ENCODE peak calls at places on chromosomes 7 and 10, in four cellular contexts. X, A, U and S are unnamed samples.

GRCh38 chr10:1249142-1249541 is 193.0 kb downstream of the WDR37 start:
- DNase-seq in X (no peak), A (no peak), U (no peak), S (no peak)

GRCh38 chr7:148303295-148304013 is 287.1 kb upstream of the C7orf33 start:
- DNase-seq in X (no peak), A (peak), U (no peak), S (no peak)

GRCh38 chr10:59976909-59977308 is 70.6 kb upstream of the CCDC6 start:
- DNase-seq in X (no peak), A (no peak), U (no peak), S (no peak)

GRCh38 chr10:119859422-119860258 is 13.0 kb downstream of the MCMBP start:
- DNase-seq in X (no peak), A (no peak), U (no peak), S (no peak)

GRCh38 chr10:44051584-44052385 is 333.1 kb downstream of the CXCL12 start:
- DNase-seq in X (no peak), A (no peak), U (no peak), S (no peak)

GRCh38 chr10:62433181-62433692 is 59.1 kb downstream of the ZNF365 start:
- DNase-seq in X (no peak), A (peak), U (peak), S (no peak)

GRCh38 chr7:157432957-157433576 is 96.3 kb downstream of the DNAJB6 start:
- DNase-seq in X (peak), A (peak), U (peak), S (no peak)

GRCh38 chr7:148397555-148397954 is 193.0 kb upstream of the C7orf33 start:
- DNase-seq in X (no peak), A (no peak), U (no peak), S (no peak)

GRCh38 chr7:25250386-25250785 is 22.1 kb upstream of the NPVF start:
- DNase-seq in X (no peak), A (no peak), U (no peak), S (no peak)

GRCh38 chr10:43231523-43232078 is 35.3 kb downstream of the RASGEF1A start:
- DNase-seq in X (peak), A (no peak), U (no peak), S (no peak)

GRCh38 chr7:32611700-32612099 is 116.4 kb downstream of the AVL9 start:
- DNase-seq in X (no peak), A (peak), U (no peak), S (no peak)

GRCh38 chr10:71622656-71623055 is 96.9 kb downstream of the C10orf105 start:
- DNase-seq in X (no peak), A (no peak), U (no peak), S (no peak)

GRCh38 chr7:142345817-142346216 is 88.0 kb upstream of the PRSS58 start:
- DNase-seq in X (no peak), A (no peak), U (no peak), S (no peak)

GRCh38 chr7:86598721-86599120 is 45.0 kb upstream of the GRM3 start:
- DNase-seq in X (no peak), A (no peak), U (no peak), S (no peak)

GRCh38 chr7:90692396-90692795 is 96.3 kb downstream of the CDK14 start:
- DNase-seq in X (no peak), A (no peak), U (no peak), S (no peak)

GRCh38 chr7:209846-210245 is 17.5 kb downstream of the FAM20C start:
- DNase-seq in X (no peak), A (no peak), U (no peak), S (no peak)

GRCh38 chr10:516766-517165 is 172.7 kb downstream of the DIP2C start:
- DNase-seq in X (no peak), A (no peak), U (no peak), S (no peak)

GRCh38 chr7:74625446-74625845 is 32.1 kb upstream of the GTF2I start:
- DNase-seq in X (no peak), A (peak), U (no peak), S (no peak)

GRCh38 chr10:101120884-101121660 is 10.0 kb upstream of the TLX1 start:
- DNase-seq in X (peak), A (no peak), U (no peak), S (peak)

GRCh38 chr7:27102578-27103442 is at the start of gene HOXA2:
- DNase-seq in X (no peak), A (no peak), U (no peak), S (no peak)

GRCh38 chr7:55245271-55245723 is 119.8 kb upstream of the LANCL2 start:
- DNase-seq in X (no peak), A (no peak), U (peak), S (no peak)

GRCh38 chr7:93719546-93719945 is 145.0 kb upstream of the CALCR start:
- DNase-seq in X (no peak), A (no peak), U (no peak), S (no peak)

GRCh38 chr10:71968553-71969474 is 4.6 kb downstream of the CHST3 start:
- DNase-seq in X (no peak), A (no peak), U (peak), S (no peak)

GRCh38 chr7:146131701-146132100 is 15.1 kb downstream of the CNTNAP2 start:
- DNase-seq in X (no peak), A (no peak), U (no peak), S (no peak)

GRCh38 chr10:58220769-58221448 is 46.8 kb downstream of the IPMK start:
- DNase-seq in X (no peak), A (no peak), U (no peak), S (no peak)

GRCh38 chr7:128103498-128104108 is 72.4 kb upstream of the LRRC4 start:
- DNase-seq in X (no peak), A (peak), U (no peak), S (peak)

GRCh38 chr10:133592716-133593115 is 27.3 kb upstream of the SYCE1 start:
- DNase-seq in X (no peak), A (no peak), U (no peak), S (no peak)

GRCh38 chr10:102994551-102995295 is 76.6 kb downstream of the CNNM2 start:
- DNase-seq in X (no peak), A (no peak), U (no peak), S (no peak)

GRCh38 chr7:91310829-91311460 is 46.7 kb downstream of the FZD1 start:
- DNase-seq in X (no peak), A (peak), U (no peak), S (no peak)

GRCh38 chr10:95333997-95334792 is 43.4 kb upstream of the PDLIM1 start:
- DNase-seq in X (no peak), A (peak), U (no peak), S (no peak)

GRCh38 chr7:126606331-126606730 is 646.4 kb downstream of the GRM8 start:
- DNase-seq in X (no peak), A (no peak), U (peak), S (no peak)

GRCh38 chr7:44568771-44569560 is 4.7 kb downstream of the DDX56 start:
- DNase-seq in X (no peak), A (no peak), U (no peak), S (no peak)

GRCh38 chr10:98589007-98589406 is 142.3 kb upstream of the HPS1 start:
- DNase-seq in X (no peak), A (no peak), U (no peak), S (no peak)

GRCh38 chr10:95716866-95717265 is 23.1 kb upstream of the TCTN3 start:
- DNase-seq in X (no peak), A (no peak), U (no peak), S (no peak)

DNA sequence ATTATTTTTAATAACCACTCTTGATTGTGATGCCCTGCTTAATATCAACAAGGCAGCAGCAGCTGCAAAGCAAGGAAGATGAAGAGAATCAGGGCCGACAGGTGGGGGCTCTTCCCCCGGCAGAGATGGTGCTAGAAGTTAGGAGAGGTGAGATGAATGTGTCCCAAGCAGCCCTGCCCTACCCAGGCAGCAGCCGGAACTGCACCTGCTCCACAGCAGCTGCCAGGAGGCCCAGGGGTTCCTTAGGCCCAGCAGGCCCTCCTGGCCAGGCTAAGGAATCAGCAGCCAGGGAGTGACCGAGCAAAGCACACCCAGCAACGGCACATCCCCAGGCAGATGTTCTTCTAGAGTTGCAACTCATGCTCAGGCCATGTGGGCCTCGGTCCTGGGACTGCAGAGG is 17.9 kb downstream of the AFAP1L2 start:
- DNase-seq in X (no peak), A (no peak), U (no peak), S (no peak)
- TF ChIP-seq CTCF in X (no peak), A (no peak), U (no peak), S (no peak)

GRCh38 chr10:117462424-117462792 is 80.1 kb upstream of the EMX2 start:
- DNase-seq in X (no peak), A (no peak), U (peak), S (no peak)
- TF ChIP-seq CTCF in X (no peak), A (no peak), U (no peak), S (no peak)

DNA sequence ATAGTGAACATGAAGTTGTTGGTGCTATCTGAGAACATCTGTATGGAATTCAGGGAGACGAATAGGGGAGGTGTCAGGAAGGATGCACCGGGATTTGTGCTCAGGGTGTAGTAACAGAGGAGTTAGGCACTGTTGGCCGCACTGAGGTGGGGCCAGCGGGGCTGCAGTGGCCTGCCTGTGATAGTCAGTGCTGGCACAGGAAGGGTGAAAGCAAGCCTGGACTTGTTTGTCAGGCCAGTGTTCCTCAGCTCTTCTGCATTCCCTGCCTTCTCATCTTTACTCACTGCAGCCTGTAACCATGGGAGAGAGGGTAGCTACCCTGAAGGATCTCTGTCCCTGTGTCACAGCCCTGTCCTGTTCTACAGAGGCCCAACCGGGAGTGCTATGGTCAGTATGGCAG is 81.3 kb downstream of the SH2D4B start:
- DNase-seq in X (no peak), A (no peak), U (no peak), S (no peak)
- TF ChIP-seq CTCF in X (no peak), A (no peak), U (no peak), S (no peak)

GRCh38 chr10:99906470-99906869 is 103.3 kb downstream of the DNMBP start:
- DNase-seq in X (no peak), A (peak), U (peak), S (no peak)
- TF ChIP-seq CTCF in X (no peak), A (no peak), U (no peak), S (no peak)

DNA sequence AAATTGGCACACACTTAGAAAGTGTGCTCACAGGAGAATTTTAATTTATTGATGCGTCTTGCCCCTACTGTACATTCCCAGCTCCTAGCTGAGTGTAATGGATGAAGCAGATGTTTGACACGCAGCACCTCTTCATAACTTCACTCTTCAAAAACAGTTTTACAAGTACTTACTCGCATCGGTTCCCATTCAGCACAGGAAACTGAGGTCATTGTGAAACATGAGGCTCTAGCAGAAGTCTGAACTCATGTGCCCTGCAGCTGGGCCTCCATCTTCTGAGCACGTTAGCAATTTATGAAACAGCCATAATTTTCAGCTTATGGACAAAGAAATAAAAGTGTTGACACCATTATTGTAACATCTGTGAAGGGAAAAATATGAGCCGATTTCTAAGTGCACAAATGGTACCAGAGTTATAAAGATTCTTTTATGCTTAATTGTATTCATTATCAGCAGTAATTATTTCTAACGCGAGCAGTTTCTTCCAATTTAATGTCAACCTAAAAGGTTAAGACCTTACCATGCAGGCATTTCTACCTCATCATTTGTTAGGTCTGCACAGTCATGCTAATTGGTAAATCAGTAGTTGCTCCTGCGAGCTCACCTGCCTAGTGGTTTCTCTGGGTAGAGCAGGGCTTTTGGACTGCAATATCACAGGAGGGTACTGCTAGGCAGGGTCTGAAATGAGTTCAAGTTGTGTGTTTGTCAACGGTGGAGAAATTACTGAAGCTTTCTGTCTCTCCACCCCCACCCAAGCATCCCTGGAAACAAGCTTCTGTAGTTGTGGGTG is 558.7 kb upstream of the MGMT start:
- DNase-seq in X (no peak), A (no peak), U (no peak), S (no peak)
- TF ChIP-seq CTCF in X (no peak), A (no peak), U (no peak), S (no peak)

GRCh38 chr10:123150229-123150985 is 2.5 kb downstream of the HMX2 start:
- DNase-seq in X (no peak), A (no peak), U (no peak), S (no peak)

GRCh38 chr10:123150986-123151738 is 3.0 kb upstream of the BUB3 start:
- DNase-seq in X (no peak), A (no peak), U (peak), S (peak)

GRCh38 chr10:123149162-123149567 is 1.2 kb downstream of the HMX2 start:
- DNase-seq in X (no peak), A (no peak), U (no peak), S (no peak)

GRCh38 chr10:123148414-123149161 is 652 bp downstream of the HMX2 start:
- DNase-seq in X (no peak), A (no peak), U (no peak), S (peak)

DNA sequence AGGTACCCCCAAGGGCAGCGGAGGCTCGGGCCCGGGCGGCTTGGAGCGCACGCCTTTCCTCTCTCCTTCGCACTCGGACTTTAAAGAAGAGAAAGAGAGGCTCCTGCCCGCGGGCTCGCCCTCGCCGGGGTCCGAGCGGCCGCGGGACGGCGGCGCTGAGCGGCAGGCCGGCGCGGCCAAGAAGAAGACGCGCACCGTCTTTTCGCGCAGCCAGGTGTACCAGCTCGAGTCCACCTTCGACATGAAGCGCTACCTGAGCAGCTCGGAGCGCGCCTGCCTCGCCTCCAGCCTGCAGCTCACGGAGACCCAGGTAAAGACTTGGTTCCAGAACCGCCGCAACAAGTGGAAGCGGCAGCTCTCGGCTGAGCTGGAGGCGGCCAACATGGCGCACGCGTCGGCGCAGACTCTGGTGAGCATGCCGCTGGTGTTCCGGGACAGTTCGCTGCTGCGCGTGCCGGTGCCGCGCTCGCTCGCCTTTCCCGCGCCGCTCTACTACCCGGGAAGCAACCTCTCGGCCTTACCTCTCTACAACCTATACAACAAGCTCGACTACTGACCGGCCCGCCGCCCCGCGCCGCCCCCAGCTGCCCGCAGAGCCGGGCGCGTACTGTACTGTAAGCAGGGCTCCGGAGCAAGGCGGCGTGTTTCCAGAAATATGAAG is 1.8 kb downstream of the HMX2 start:
- DNase-seq in X (peak), A (no peak), U (no peak), S (peak)
- TF ChIP-seq CTCF in X (no peak), A (no peak), U (no peak), S (no peak)

GRCh38 chr7:154789404-154789803 is 213.5 kb downstream of the PAXIP1 start:
- DNase-seq in X (no peak), A (no peak), U (no peak), S (no peak)
- TF ChIP-seq CTCF in X (no peak), A (no peak), U (no peak), S (no peak)

GRCh38 chr10:124262249-124262865 is 156.4 kb downstream of the OAT start:
- DNase-seq in X (no peak), A (no peak), U (no peak), S (no peak)
- TF ChIP-seq CTCF in X (no peak), A (no peak), U (no peak), S (no peak)

GRCh38 chr7:112156412-112156811 is 49.8 kb downstream of the DOCK4 start:
- DNase-seq in X (no peak), A (no peak), U (no peak), S (no peak)

GRCh38 chr7:112149734-112150133 is 56.5 kb downstream of the DOCK4 start:
- DNase-seq in X (no peak), A (no peak), U (no peak), S (no peak)

GRCh38 chr7:112150823-112151641 is 55.2 kb downstream of the DOCK4 start:
- DNase-seq in X (no peak), A (no peak), U (no peak), S (no peak)

GRCh38 chr7:112154690-112155089 is 51.5 kb downstream of the DOCK4 start:
- DNase-seq in X (no peak), A (no peak), U (no peak), S (no peak)

GRCh38 chr7:112152186-112152585 is 54.0 kb downstream of the DOCK4 start:
- DNase-seq in X (no peak), A (no peak), U (no peak), S (no peak)
- TF ChIP-seq CTCF in X (no peak), A (no peak), U (no peak), S (no peak)